ENCODE peak calls at places on chromosome 19, in five cellular contexts. B is adrenal gland, T is pancreas, F is transverse colon, H is GM23338. M is an unnamed sample.

GRCh38 chr19:31294189-31294588 is 55.0 kb downstream of the TSHZ3 start:
- DNase-seq in B (no peak), T (no peak), F (no peak), H (no peak), M (peak; percentile 40)

GRCh38 chr19:32318884-32319520 is 26.4 kb upstream of the ZNF507 start:
- DNase-seq in B (no peak), T (no peak), F (no peak), H (peak; percentile 83), M (no peak)

GRCh38 chr19:55255618-55256423 is 3.0 kb downstream of the PPP6R1 start:
- DNase-seq in B (no peak), T (no peak), F (peak; percentile 42), H (no peak), M (no peak)

GRCh38 chr19:45306522-45307027 is 16.1 kb downstream of the CKM start:
- DNase-seq in B (no peak), T (no peak), F (no peak), H (peak; percentile 70), M (no peak)

GRCh38 chr19:3112375-3113099 is 18.4 kb downstream of the GNA11 start:
- DNase-seq in B (no peak), T (no peak), F (no peak), H (no peak), M (no peak)

GRCh38 chr19:6890421-6890913 is 3.1 kb downstream of the ADGRE1 start:
- DNase-seq in B (no peak), T (no peak), F (no peak), H (no peak), M (no peak)

GRCh38 chr19:45852941-45853340 is 10.0 kb downstream of the SYMPK start:
- DNase-seq in B (no peak), T (no peak), F (no peak), H (no peak), M (no peak)

GRCh38 chr19:50983625-50984292 is at the start of gene KLK7:
- DNase-seq in B (no peak), T (no peak), F (no peak), H (peak; percentile 54), M (peak; percentile 34)

GRCh38 chr19:23784274-23784673 is 25.6 kb upstream of the ZNF681 start:
- DNase-seq in B (no peak), T (no peak), F (no peak), H (no peak), M (no peak)

GRCh38 chr19:14091086-14091884 is 734 bp upstream of the SAMD1 start:
- DNase-seq in B (peak; percentile 87), T (peak; percentile 80), F (peak; percentile 89), H (peak; percentile 63), M (no peak)

GRCh38 chr19:51142119-51142518 is at the start of gene SIGLEC7:
- DNase-seq in B (no peak), T (no peak), F (peak; percentile 22), H (no peak), M (no peak)

GRCh38 chr19:6725513-6726231 is 5.2 kb upstream of the C3 start:
- DNase-seq in B (no peak), T (no peak), F (no peak), H (no peak), M (no peak)

GRCh38 chr19:10871711-10872550 is 578 bp downstream of the CARM1 start:
- DNase-seq in B (peak; percentile 72), T (peak; percentile 58), F (peak; percentile 44), H (peak; percentile 58), M (peak; percentile 83)

GRCh38 chr19:18304194-18304495 is 18.7 kb downstream of the LSM4 start:
- DNase-seq in B (no peak), T (no peak), F (no peak), H (no peak), M (no peak)

GRCh38 chr19:2251577-2252480 is 2.7 kb downstream of the AMH start:
- DNase-seq in B (no peak), T (no peak), F (no peak), H (peak; percentile 39), M (no peak)

GRCh38 chr19:46963093-46963734 is 56.4 kb upstream of the NPAS1 start:
- DNase-seq in B (no peak), T (no peak), F (no peak), H (no peak), M (no peak)

GRCh38 chr19:22595918-22596341 is 38.2 kb upstream of the ZNF492 start:
- DNase-seq in B (no peak), T (peak; percentile 8), F (no peak), H (no peak), M (no peak)

GRCh38 chr19:38264486-38265212 is at the start of gene SPINT2:
- DNase-seq in B (no peak), T (no peak), F (no peak), H (peak; percentile 95), M (no peak)

GRCh38 chr19:42197375-42197817 is 20.1 kb downstream of the DEDD2 start:
- DNase-seq in B (no peak), T (no peak), F (no peak), H (peak; percentile 68), M (no peak)

GRCh38 chr19:41223431-41224234 is 4.6 kb downstream of the AXL start:
- DNase-seq in B (peak; percentile 60), T (no peak), F (no peak), H (peak; percentile 76), M (peak; percentile 72)

GRCh38 chr19:15508035-15508710 is at the start of gene CYP4F22:
- DNase-seq in B (no peak), T (no peak), F (no peak), H (peak; percentile 27), M (no peak)

GRCh38 chr19:27740396-27740795 is 1472.6 kb downstream of the UQCRFS1 start:
- DNase-seq in B (no peak), T (no peak), F (no peak), H (no peak), M (no peak)

GRCh38 chr19:8475005-8475404 is 27.4 kb downstream of the PRAM1 start:
- DNase-seq in B (no peak), T (no peak), F (no peak), H (no peak), M (no peak)

GRCh38 chr19:47158879-47159509 is 28.4 kb downstream of the SAE1 start:
- DNase-seq in B (no peak), T (no peak), F (no peak), H (no peak), M (no peak)

GRCh38 chr19:42352216-42352892 is 26.9 kb downstream of the MEGF8 start:
- DNase-seq in B (no peak), T (no peak), F (no peak), H (peak; percentile 42), M (no peak)

GRCh38 chr19:42242071-42242511 is 311 bp downstream of the GSK3A start:
- DNase-seq in B (no peak), T (no peak), F (no peak), H (no peak), M (no peak)

GRCh38 chr19:54532528-54532927 is 29.9 kb downstream of the LAIR2 start:
- DNase-seq in B (no peak), T (no peak), F (no peak), H (no peak), M (no peak)

GRCh38 chr19:40642757-40643325 is 41.7 kb downstream of the LTBP4 start:
- DNase-seq in B (no peak), T (no peak), F (no peak), H (no peak), M (no peak)

DNA sequence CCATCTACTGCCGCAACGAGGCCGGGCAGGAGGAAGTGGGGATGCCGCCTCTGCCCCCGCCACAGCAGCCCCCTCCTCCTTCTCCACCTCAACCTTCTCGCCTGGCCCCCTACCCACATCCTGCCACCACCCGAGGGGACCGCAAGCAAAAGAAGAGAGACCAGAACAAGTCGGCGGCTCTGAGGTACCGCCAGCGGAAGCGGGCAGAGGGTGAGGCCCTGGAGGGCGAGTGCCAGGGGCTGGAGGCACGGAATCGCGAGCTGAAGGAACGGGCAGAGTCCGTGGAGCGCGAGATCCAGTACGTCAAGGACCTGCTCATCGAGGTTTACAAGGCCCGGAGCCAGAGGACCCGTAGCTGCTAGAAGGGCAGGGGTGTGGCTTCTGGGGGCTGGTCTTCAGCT is 3.4 kb upstream of the NUP62 start:
- DNase-seq in B (no peak), T (no peak), F (no peak), H (no peak), M (no peak)
- H3K4me3 ChIP-seq in B (no peak overlapping the region), T (no peak overlapping the region), F (no peak overlapping the region), H (no peak overlapping the region), M (no peak overlapping the region)

DNA sequence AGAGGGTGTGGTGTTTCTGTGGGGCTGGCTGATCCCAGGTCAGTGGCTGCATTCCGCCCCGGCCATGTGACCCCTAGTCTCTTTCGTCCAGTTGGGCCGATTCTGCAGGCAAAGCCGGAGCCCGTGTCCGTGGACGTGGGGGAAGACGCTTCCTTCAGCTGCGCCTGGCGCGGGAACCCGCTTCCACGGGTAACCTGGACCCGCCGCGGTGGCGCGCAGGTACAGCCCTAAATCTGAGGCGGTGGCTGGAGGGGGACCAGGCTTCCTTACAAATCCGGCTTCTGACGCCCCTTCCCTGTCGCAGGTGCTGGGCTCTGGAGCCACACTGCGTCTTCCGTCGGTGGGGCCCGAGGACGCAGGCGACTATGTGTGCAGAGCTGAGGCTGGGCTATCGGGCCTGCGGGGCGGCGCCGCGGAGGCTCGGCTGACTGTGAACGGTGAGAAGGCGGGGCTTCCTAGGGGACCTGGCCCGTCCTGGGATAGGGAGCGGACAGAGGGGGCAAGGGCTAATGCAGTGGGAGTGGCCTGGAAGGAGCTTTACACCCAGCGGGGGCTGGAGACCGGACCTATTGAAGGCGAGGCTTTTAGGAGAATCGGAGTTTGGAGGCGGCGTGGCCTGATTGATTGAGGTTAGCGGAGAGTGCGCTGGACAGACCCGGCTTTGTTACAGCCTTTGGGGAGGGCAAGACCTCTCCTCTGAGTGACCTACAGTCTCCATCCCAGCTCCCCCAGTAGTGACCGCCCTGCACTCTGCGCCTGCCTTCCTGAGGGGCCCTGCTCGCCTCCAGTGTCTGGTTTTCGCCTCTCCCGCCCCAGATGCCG is 4.3 kb downstream of the KIRREL2 start:
- DNase-seq in B (no peak), T (no peak), F (no peak), H (peak; percentile 98), M (no peak)
- H3K27ac ChIP-seq in B (no peak overlapping the region), T (no peak overlapping the region), F (no peak overlapping the region), H (no peak overlapping the region), M (no peak overlapping the region)

DNA sequence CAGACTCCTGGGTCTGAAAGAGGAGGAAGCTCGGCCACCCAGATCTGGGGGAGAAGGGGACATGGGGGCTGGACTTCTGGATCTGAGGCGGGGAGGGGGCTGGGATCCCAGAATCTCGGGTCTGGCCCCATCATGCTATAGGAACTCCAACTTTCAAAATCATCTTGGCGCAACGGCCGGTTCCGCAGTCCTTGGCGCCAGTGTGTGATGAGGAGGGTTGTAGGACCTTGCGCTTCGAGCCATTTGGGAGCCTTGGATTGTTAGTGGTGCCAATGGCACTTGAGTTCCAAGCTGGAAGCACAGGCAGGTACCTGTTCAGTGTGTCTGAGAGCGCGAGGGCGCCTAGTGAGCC is 324 bp downstream of the RUVBL2 start:
- DNase-seq in B (no peak), T (no peak), F (no peak), H (no peak), M (no peak)
- TF ChIP-seq CTCF in B (no peak), T (no peak), F (no peak), H (no peak), M (no peak)

GRCh38 chr19:791605-792360 is 5.5 kb upstream of the PTBP1 start:
- DNase-seq in B (no peak), T (no peak), F (no peak), H (peak; percentile 18), M (no peak)

GRCh38 chr19:790971-791604 is 6.2 kb upstream of the PTBP1 start:
- DNase-seq in B (no peak), T (no peak), F (no peak), H (no peak), M (no peak)

GRCh38 chr19:787551-787950 is 9.7 kb upstream of the PTBP1 start:
- DNase-seq in B (no peak), T (no peak), F (no peak), H (no peak), M (no peak)

GRCh38 chr19:788821-789472 is 8.3 kb upstream of the PTBP1 start:
- DNase-seq in B (no peak), T (no peak), F (no peak), H (peak; percentile 60), M (no peak)

GRCh38 chr19:789473-790052 is 7.7 kb upstream of the PTBP1 start:
- DNase-seq in B (no peak), T (no peak), F (no peak), H (peak; percentile 82), M (no peak)
- H3K4me3 ChIP-seq in B (no peak overlapping the region), T (no peak overlapping the region), F (no peak overlapping the region), H (peak overlapping the region; percentile 27), M (no peak overlapping the region)